ENCODE peak calls at places on chromosomes 1 and 21, in four cellular contexts. G is K562, E is H1, T is HepG2. C is an unnamed sample.

GRCh38 chr1:6131561-6131960 is 48.6 kb downstream of the CHD5 start:
- DNase-seq in G (no peak), E (no peak), T (no peak), C (no peak)

GRCh38 chr1:151728151-151728711 is 6.9 kb downstream of the RIIAD1 start:
- DNase-seq in G (no peak), E (no peak), T (no peak), C (no peak)

GRCh38 chr1:22841754-22842370 is 130.8 kb downstream of the LACTBL1 start:
- DNase-seq in G (no peak), E (no peak), T (no peak), C (no peak)

GRCh38 chr1:30117685-30118084 is 605.7 kb downstream of the MATN1 start:
- DNase-seq in G (peak; percentile 19), E (no peak), T (no peak), C (no peak)

GRCh38 chr1:205339197-205339702 is 17.5 kb downstream of the KLHDC8A start:
- DNase-seq in G (no peak), E (no peak), T (no peak), C (no peak)

GRCh38 chr21:15042531-15042930 is 22.3 kb downstream of the NRIP1 start:
- DNase-seq in G (no peak), E (no peak), T (no peak), C (no peak)

GRCh38 chr1:59061876-59062275 is 235.0 kb upstream of the FGGY start:
- DNase-seq in G (peak; percentile 32), E (no peak), T (no peak), C (peak; percentile 32)

GRCh38 chr21:45995686-45996179 is 14.2 kb downstream of the COL6A1 start:
- DNase-seq in G (no peak), E (no peak), T (no peak), C (peak; percentile 16)

GRCh38 chr1:15799004-15799867 is 8.2 kb downstream of the UQCRHL start:
- DNase-seq in G (peak; percentile 32), E (no peak), T (peak; percentile 61), C (peak; percentile 83)

GRCh38 chr1:211132681-211133392 is 1.1 kb downstream of the KCNH1 start:
- DNase-seq in G (no peak), E (no peak), T (no peak), C (no peak)

GRCh38 chr1:211129790-211130189 is 4.2 kb downstream of the KCNH1 start:
- DNase-seq in G (no peak), E (no peak), T (no peak), C (no peak)

GRCh38 chr1:211135342-211135950 is 1.5 kb upstream of the KCNH1 start:
- DNase-seq in G (peak; percentile 50), E (no peak), T (peak; percentile 29), C (peak; percentile 45)

GRCh38 chr1:211133841-211134669 is at the start of gene KCNH1:
- DNase-seq in G (peak; percentile 91), E (peak; percentile 75), T (peak; percentile 62), C (peak; percentile 46)

GRCh38 chr1:211133393-211133840 is 531 bp downstream of the KCNH1 start:
- DNase-seq in G (no peak), E (no peak), T (no peak), C (no peak)
- TF ChIP-seq FOSL1 in G (no peak), E (no peak), T (no peak), C (no peak)

DNA sequence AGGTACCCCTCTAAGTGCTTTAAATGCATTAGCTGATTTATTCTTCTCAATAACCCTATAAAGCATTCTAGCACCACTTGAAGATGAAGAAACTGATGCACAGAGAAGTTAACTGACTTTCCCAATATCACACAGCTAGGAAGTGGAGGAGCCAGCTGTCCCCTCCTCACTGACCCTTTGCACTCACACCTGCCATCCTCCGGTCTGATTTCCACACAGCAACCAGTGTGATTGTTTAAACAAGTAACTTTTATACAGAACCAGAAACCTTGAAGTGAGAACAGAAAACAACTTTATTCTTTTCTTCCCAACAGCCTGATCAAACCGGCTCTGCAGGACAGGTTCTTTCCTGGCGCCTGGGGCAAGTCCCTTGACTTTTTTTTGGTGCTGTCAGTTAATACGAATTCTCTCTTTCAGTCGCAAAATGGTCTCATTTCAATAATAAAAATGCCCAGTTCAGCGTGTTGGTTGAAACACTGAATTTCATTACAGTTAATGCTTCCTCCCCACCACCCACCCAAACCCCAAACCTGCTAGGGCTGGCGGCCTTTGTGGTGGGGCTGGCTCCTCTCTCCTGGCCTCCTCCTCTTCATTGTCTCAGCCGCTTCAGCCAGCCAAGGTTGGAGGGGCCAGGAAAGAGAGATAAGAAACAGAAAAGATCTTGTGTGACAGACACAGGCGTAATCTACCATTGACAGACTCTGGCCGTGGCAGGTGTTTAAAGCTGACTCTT is 26.4 kb upstream of the EEIG2 start:
- DNase-seq in G (peak; percentile 97), E (no peak), T (no peak), C (no peak)
- TF ChIP-seq FOSL1 in G (peak; percentile 87), E (no peak), T (no peak), C (no peak)

DNA sequence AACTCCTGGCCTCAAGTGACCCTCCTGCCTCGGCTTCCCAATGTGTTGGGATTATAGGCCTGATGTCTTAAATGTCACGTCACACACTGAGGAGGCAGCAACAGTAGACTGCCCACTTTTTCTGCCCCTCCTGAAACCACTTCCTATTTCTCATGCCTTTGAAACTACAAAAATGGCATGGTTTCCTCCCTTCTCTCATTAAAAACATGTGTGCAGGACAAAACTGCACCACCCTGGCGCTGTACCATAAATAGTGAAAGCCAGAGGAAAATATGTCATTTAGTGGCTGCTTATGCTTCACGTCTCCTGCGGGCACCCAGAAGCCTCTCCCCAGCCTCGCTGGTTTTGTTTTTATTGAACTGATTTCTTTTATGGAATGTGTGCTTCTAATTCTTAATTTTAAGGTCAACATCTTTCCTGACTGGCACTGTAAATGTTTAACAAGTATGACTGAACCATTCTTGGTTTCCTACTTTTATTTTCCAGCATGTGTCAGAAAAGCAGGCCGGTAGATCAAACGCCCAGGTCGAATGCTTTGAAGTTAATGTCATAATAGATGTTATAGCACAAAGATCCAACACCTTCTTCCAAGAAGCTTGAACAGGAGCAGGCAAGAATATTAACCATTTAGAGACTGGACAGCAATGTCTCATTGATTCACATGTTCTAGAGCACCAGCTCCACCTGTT is 59.6 kb upstream of the C1orf87 start:
- DNase-seq in G (no peak), E (no peak), T (no peak), C (no peak)
- TF ChIP-seq FOSL1 in G (no peak), E (no peak), T (no peak), C (peak; percentile 11)

DNA sequence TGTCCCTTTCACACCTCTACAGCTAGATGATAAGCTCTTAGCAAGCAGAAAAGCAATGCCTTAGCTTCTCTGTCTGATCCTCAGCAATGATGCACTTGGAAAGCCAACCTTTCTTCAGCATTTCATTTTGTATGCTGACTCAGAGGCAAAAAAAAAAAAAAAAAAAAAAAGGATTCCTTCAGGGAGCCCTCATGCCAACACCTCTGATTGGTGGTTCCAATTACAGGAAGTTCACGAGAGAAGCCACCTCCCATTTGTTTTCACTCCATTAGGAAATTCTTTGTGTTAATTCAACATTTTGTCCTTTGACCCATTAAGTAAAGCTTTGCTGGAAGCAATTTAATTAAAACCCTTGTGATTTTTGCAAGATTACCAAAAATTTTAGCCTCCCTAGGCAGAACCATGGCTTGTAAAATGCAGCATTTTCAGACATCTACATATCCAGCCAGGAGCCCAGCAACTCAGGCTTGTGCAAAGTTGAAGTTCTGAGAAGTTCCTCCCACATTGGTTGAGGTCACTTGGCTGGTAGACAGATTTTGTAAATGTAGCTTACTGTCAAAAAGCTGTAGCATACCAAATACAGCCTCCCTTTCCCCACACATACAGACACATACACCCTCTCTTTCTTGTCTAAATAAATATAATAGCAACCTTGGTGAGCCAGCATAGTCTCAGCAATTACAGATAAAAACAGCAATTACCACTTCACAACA is 27.1 kb upstream of the VTCN1 start:
- DNase-seq in G (no peak), E (no peak), T (no peak), C (no peak)
- TF ChIP-seq FOSL1 in G (no peak), E (no peak), T (no peak), C (no peak)

DNA sequence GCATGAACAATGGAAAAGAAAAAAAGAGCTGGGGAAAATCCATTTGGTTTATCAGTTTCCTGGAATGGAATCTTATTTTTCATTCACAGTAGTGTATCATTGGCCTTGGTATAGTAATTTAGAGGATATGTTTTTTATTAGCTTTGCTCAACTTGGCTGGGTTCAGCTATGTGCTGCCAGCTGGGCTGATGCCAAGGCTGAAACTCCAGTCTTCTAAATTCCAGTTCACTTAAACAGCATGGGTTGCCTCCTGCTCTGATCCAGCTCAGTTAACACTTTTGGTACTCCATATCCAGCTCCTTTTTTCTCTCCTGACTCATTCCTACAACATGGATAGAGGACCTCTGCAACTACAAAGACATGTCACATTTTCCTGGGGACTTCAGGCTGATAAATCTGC is 80.7 kb upstream of the SLFNL1 start:
- DNase-seq in G (no peak), E (no peak), T (no peak), C (no peak)
- TF ChIP-seq FOSL1 in G (no peak), E (no peak), T (no peak), C (no peak)

DNA sequence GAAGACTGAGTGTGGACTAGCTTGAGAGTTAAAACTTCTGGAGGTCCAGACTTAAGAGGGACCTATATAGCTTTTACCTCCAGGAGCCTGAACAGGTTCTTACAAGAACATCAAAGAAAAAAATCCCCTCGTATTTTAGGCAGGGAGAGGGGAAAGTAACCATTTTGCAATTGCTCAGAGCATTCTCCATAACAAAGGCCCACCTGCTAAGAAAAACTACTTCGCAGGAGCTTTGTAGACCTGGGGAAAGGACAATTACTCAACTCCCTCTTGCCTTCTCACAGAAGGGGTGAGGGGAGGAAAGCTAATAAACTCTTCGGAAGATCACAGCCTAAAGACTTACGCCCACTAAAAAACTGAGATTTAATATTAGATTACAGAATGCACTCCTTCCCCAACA is 86.3 kb downstream of the RERE start:
- DNase-seq in G (no peak), E (no peak), T (no peak), C (no peak)
- TF ChIP-seq FOSL1 in G (no peak), E (no peak), T (no peak), C (no peak)

DNA sequence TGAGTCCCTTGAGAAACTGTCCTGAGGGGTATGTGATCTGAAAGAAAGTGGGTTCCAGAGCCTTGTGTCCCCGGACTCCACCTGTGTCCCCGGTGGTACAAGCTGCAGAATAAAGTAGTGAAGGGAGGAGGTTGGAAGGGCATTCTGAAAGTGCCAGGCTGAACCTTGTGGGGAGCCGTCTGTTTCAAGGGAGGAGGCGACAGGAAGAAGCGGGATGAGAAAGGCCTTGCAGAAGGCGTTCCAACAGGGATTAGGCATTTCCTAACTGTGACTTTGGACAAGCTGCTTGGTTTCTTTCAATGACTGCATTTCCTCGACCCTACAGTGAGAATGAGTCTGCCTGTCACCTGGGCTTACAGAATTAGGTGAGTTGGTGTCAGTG is 5.8 kb downstream of the FOXD3 start:
- DNase-seq in G (no peak), E (no peak), T (no peak), C (no peak)
- TF ChIP-seq FOSL1 in G (no peak), E (no peak), T (no peak), C (no peak)

C was measured in HCT116.